ENCODE peak calls at places on chromosomes 1 and 21, in eight cellular contexts. One of them, this sample, is unnamed.

GRCh38 chr1:45304311-45305081 is 22.2 kb upstream of the HPDL start:
- ATAC-seq in aorta: no peak
- ATAC-seq in naive B cell: no peak
- ATAC-seq in foreskin keratinocyte: no peak
- ATAC-seq in activated CD8-positive, alpha-beta memory T cell treated with anti-CD3 and anti-CD28 coated beads, Interleukin-2, amount 10 ng/mL, durations not matched to agents 7 days and 5 days: no peak
- ATAC-seq in CD4-positive, alpha-beta T cell: no peak
- ATAC-seq in psoas muscle: peak; percentile 57
- ATAC-seq in A549: no peak
- ATAC-seq in this sample: no peak

GRCh38 chr1:53473463-53473862 is 14.3 kb downstream of the DMRTB1 start:
- ATAC-seq in aorta: no peak
- ATAC-seq in naive B cell: no peak
- ATAC-seq in foreskin keratinocyte: no peak
- ATAC-seq in activated CD8-positive, alpha-beta memory T cell treated with anti-CD3 and anti-CD28 coated beads, Interleukin-2, amount 10 ng/mL, durations not matched to agents 7 days and 5 days: no peak
- ATAC-seq in CD4-positive, alpha-beta T cell: no peak
- ATAC-seq in psoas muscle: no peak
- ATAC-seq in A549: no peak
- ATAC-seq in this sample: no peak

GRCh38 chr1:238530209-238530851 is 639.6 kb upstream of the ZP4 start:
- ATAC-seq in aorta: no peak
- ATAC-seq in naive B cell: no peak
- ATAC-seq in foreskin keratinocyte: no peak
- ATAC-seq in activated CD8-positive, alpha-beta memory T cell treated with anti-CD3 and anti-CD28 coated beads, Interleukin-2, amount 10 ng/mL, durations not matched to agents 7 days and 5 days: no peak
- ATAC-seq in CD4-positive, alpha-beta T cell: no peak
- ATAC-seq in psoas muscle: no peak
- ATAC-seq in A549: no peak
- ATAC-seq in this sample: no peak

GRCh38 chr1:168312718-168313604 is 32.3 kb downstream of the TBX19 start:
- ATAC-seq in aorta: no peak
- ATAC-seq in naive B cell: no peak
- ATAC-seq in foreskin keratinocyte: peak; percentile 97
- ATAC-seq in activated CD8-positive, alpha-beta memory T cell treated with anti-CD3 and anti-CD28 coated beads, Interleukin-2, amount 10 ng/mL, durations not matched to agents 7 days and 5 days: peak; percentile 71
- ATAC-seq in CD4-positive, alpha-beta T cell: no peak
- ATAC-seq in psoas muscle: no peak
- ATAC-seq in A549: no peak
- ATAC-seq in this sample: peak; percentile 77

GRCh38 chr1:104765115-104765514 is 1015.4 kb downstream of the AMY1C start:
- ATAC-seq in aorta: no peak
- ATAC-seq in naive B cell: peak; percentile 76
- ATAC-seq in foreskin keratinocyte: peak; percentile 23
- ATAC-seq in activated CD8-positive, alpha-beta memory T cell treated with anti-CD3 and anti-CD28 coated beads, Interleukin-2, amount 10 ng/mL, durations not matched to agents 7 days and 5 days: no peak
- ATAC-seq in CD4-positive, alpha-beta T cell: no peak
- ATAC-seq in psoas muscle: no peak
- ATAC-seq in A549: no peak
- ATAC-seq in this sample: peak; percentile 98

GRCh38 chr1:203954788-203955552 is 93.6 kb downstream of the SNRPE start:
- ATAC-seq in aorta: no peak
- ATAC-seq in naive B cell: no peak
- ATAC-seq in foreskin keratinocyte: no peak
- ATAC-seq in activated CD8-positive, alpha-beta memory T cell treated with anti-CD3 and anti-CD28 coated beads, Interleukin-2, amount 10 ng/mL, durations not matched to agents 7 days and 5 days: no peak
- ATAC-seq in CD4-positive, alpha-beta T cell: no peak
- ATAC-seq in psoas muscle: no peak
- ATAC-seq in A549: no peak
- ATAC-seq in this sample: no peak

GRCh38 chr1:179300112-179300511 is 6.5 kb downstream of the SOAT1 start:
- ATAC-seq in aorta: no peak
- ATAC-seq in naive B cell: no peak
- ATAC-seq in foreskin keratinocyte: no peak
- ATAC-seq in activated CD8-positive, alpha-beta memory T cell treated with anti-CD3 and anti-CD28 coated beads, Interleukin-2, amount 10 ng/mL, durations not matched to agents 7 days and 5 days: peak; percentile 31
- ATAC-seq in CD4-positive, alpha-beta T cell: no peak
- ATAC-seq in psoas muscle: no peak
- ATAC-seq in A549: no peak
- ATAC-seq in this sample: peak; percentile 58

GRCh38 chr1:209678981-209679539 is 3.8 kb downstream of the G0S2 start:
- ATAC-seq in aorta: no peak
- ATAC-seq in naive B cell: no peak
- ATAC-seq in foreskin keratinocyte: no peak
- ATAC-seq in activated CD8-positive, alpha-beta memory T cell treated with anti-CD3 and anti-CD28 coated beads, Interleukin-2, amount 10 ng/mL, durations not matched to agents 7 days and 5 days: no peak
- ATAC-seq in CD4-positive, alpha-beta T cell: no peak
- ATAC-seq in psoas muscle: no peak
- ATAC-seq in A549: no peak
- ATAC-seq in this sample: no peak

GRCh38 chr1:229208481-229208880 is 62.4 kb upstream of the RAB4A start:
- ATAC-seq in aorta: no peak
- ATAC-seq in naive B cell: no peak
- ATAC-seq in foreskin keratinocyte: no peak
- ATAC-seq in activated CD8-positive, alpha-beta memory T cell treated with anti-CD3 and anti-CD28 coated beads, Interleukin-2, amount 10 ng/mL, durations not matched to agents 7 days and 5 days: no peak
- ATAC-seq in CD4-positive, alpha-beta T cell: no peak
- ATAC-seq in psoas muscle: no peak
- ATAC-seq in A549: no peak
- ATAC-seq in this sample: no peak

GRCh38 chr1:247337961-247338360 is 6.3 kb upstream of the ZNF496 start:
- ATAC-seq in aorta: no peak
- ATAC-seq in naive B cell: no peak
- ATAC-seq in foreskin keratinocyte: no peak
- ATAC-seq in activated CD8-positive, alpha-beta memory T cell treated with anti-CD3 and anti-CD28 coated beads, Interleukin-2, amount 10 ng/mL, durations not matched to agents 7 days and 5 days: no peak
- ATAC-seq in CD4-positive, alpha-beta T cell: no peak
- ATAC-seq in psoas muscle: no peak
- ATAC-seq in A549: no peak
- ATAC-seq in this sample: no peak

GRCh38 chr1:240117930-240118329 is 26.2 kb downstream of the FMN2 start:
- ATAC-seq in aorta: no peak
- ATAC-seq in naive B cell: no peak
- ATAC-seq in foreskin keratinocyte: no peak
- ATAC-seq in activated CD8-positive, alpha-beta memory T cell treated with anti-CD3 and anti-CD28 coated beads, Interleukin-2, amount 10 ng/mL, durations not matched to agents 7 days and 5 days: no peak
- ATAC-seq in CD4-positive, alpha-beta T cell: no peak
- ATAC-seq in psoas muscle: no peak
- ATAC-seq in A549: no peak
- ATAC-seq in this sample: no peak

GRCh38 chr1:110237406-110238152 is 27.5 kb downstream of the KCNC4 start:
- ATAC-seq in aorta: no peak
- ATAC-seq in naive B cell: peak; percentile 47
- ATAC-seq in foreskin keratinocyte: no peak
- ATAC-seq in activated CD8-positive, alpha-beta memory T cell treated with anti-CD3 and anti-CD28 coated beads, Interleukin-2, amount 10 ng/mL, durations not matched to agents 7 days and 5 days: no peak
- ATAC-seq in CD4-positive, alpha-beta T cell: no peak
- ATAC-seq in psoas muscle: no peak
- ATAC-seq in A549: no peak
- ATAC-seq in this sample: peak; percentile 80

GRCh38 chr1:78728359-78728758 is 78.7 kb downstream of the IFI44 start:
- ATAC-seq in aorta: no peak
- ATAC-seq in naive B cell: no peak
- ATAC-seq in foreskin keratinocyte: no peak
- ATAC-seq in activated CD8-positive, alpha-beta memory T cell treated with anti-CD3 and anti-CD28 coated beads, Interleukin-2, amount 10 ng/mL, durations not matched to agents 7 days and 5 days: no peak
- ATAC-seq in CD4-positive, alpha-beta T cell: no peak
- ATAC-seq in psoas muscle: no peak
- ATAC-seq in A549: no peak
- ATAC-seq in this sample: no peak

GRCh38 chr1:18553388-18553787 is 72.7 kb downstream of the KLHDC7A start:
- ATAC-seq in aorta: no peak
- ATAC-seq in naive B cell: no peak
- ATAC-seq in foreskin keratinocyte: no peak
- ATAC-seq in activated CD8-positive, alpha-beta memory T cell treated with anti-CD3 and anti-CD28 coated beads, Interleukin-2, amount 10 ng/mL, durations not matched to agents 7 days and 5 days: no peak
- ATAC-seq in CD4-positive, alpha-beta T cell: no peak
- ATAC-seq in psoas muscle: no peak
- ATAC-seq in A549: no peak
- ATAC-seq in this sample: no peak

GRCh38 chr1:223091928-223092327 is 51.1 kb downstream of the TLR5 start:
- ATAC-seq in aorta: no peak
- ATAC-seq in naive B cell: no peak
- ATAC-seq in foreskin keratinocyte: no peak
- ATAC-seq in activated CD8-positive, alpha-beta memory T cell treated with anti-CD3 and anti-CD28 coated beads, Interleukin-2, amount 10 ng/mL, durations not matched to agents 7 days and 5 days: no peak
- ATAC-seq in CD4-positive, alpha-beta T cell: no peak
- ATAC-seq in psoas muscle: no peak
- ATAC-seq in A549: no peak
- ATAC-seq in this sample: no peak

GRCh38 chr1:226424228-226425003 is 16.5 kb upstream of the PARP1 start:
- ATAC-seq in aorta: no peak
- ATAC-seq in naive B cell: peak; percentile 73
- ATAC-seq in foreskin keratinocyte: peak; percentile 53
- ATAC-seq in activated CD8-positive, alpha-beta memory T cell treated with anti-CD3 and anti-CD28 coated beads, Interleukin-2, amount 10 ng/mL, durations not matched to agents 7 days and 5 days: peak; percentile 73
- ATAC-seq in CD4-positive, alpha-beta T cell: peak; percentile 63
- ATAC-seq in psoas muscle: peak; percentile 52
- ATAC-seq in A549: peak; percentile 83
- ATAC-seq in this sample: peak; percentile 69

GRCh38 chr1:62093261-62093660 is 101.4 kb upstream of the L1TD1 start:
- ATAC-seq in aorta: no peak
- ATAC-seq in naive B cell: no peak
- ATAC-seq in foreskin keratinocyte: no peak
- ATAC-seq in activated CD8-positive, alpha-beta memory T cell treated with anti-CD3 and anti-CD28 coated beads, Interleukin-2, amount 10 ng/mL, durations not matched to agents 7 days and 5 days: no peak
- ATAC-seq in CD4-positive, alpha-beta T cell: no peak
- ATAC-seq in psoas muscle: no peak
- ATAC-seq in A549: no peak
- ATAC-seq in this sample: no peak

GRCh38 chr1:50414853-50415234 is 8.4 kb downstream of the DMRTA2 start:
- ATAC-seq in aorta: no peak
- ATAC-seq in naive B cell: no peak
- ATAC-seq in foreskin keratinocyte: no peak
- ATAC-seq in activated CD8-positive, alpha-beta memory T cell treated with anti-CD3 and anti-CD28 coated beads, Interleukin-2, amount 10 ng/mL, durations not matched to agents 7 days and 5 days: no peak
- ATAC-seq in CD4-positive, alpha-beta T cell: no peak
- ATAC-seq in psoas muscle: no peak
- ATAC-seq in A549: no peak
- ATAC-seq in this sample: no peak

GRCh38 chr1:246765521-246765920 is 41.3 kb downstream of the SCCPDH start:
- ATAC-seq in aorta: no peak
- ATAC-seq in naive B cell: no peak
- ATAC-seq in foreskin keratinocyte: no peak
- ATAC-seq in activated CD8-positive, alpha-beta memory T cell treated with anti-CD3 and anti-CD28 coated beads, Interleukin-2, amount 10 ng/mL, durations not matched to agents 7 days and 5 days: no peak
- ATAC-seq in CD4-positive, alpha-beta T cell: no peak
- ATAC-seq in psoas muscle: no peak
- ATAC-seq in A549: no peak
- ATAC-seq in this sample: no peak

GRCh38 chr21:38126677-38127271 is 130.0 kb upstream of the KCNJ15 start:
- ATAC-seq in aorta: peak; percentile 68
- ATAC-seq in naive B cell: no peak
- ATAC-seq in foreskin keratinocyte: peak; percentile 77
- ATAC-seq in activated CD8-positive, alpha-beta memory T cell treated with anti-CD3 and anti-CD28 coated beads, Interleukin-2, amount 10 ng/mL, durations not matched to agents 7 days and 5 days: peak; percentile 64
- ATAC-seq in CD4-positive, alpha-beta T cell: peak; percentile 41
- ATAC-seq in psoas muscle: peak; percentile 75
- ATAC-seq in A549: no peak
- ATAC-seq in this sample: peak; percentile 41

GRCh38 chr1:174769961-174770549 is 229.7 kb upstream of the CACYBP start:
- ATAC-seq in aorta: no peak
- ATAC-seq in naive B cell: peak; percentile 34
- ATAC-seq in foreskin keratinocyte: peak; percentile 29
- ATAC-seq in activated CD8-positive, alpha-beta memory T cell treated with anti-CD3 and anti-CD28 coated beads, Interleukin-2, amount 10 ng/mL, durations not matched to agents 7 days and 5 days: no peak
- ATAC-seq in CD4-positive, alpha-beta T cell: peak; percentile 78
- ATAC-seq in psoas muscle: no peak
- ATAC-seq in A549: peak; percentile 66
- ATAC-seq in this sample: no peak

GRCh38 chr1:105087496-105087895 is 1337.8 kb downstream of the AMY1C start:
- ATAC-seq in aorta: no peak
- ATAC-seq in naive B cell: no peak
- ATAC-seq in foreskin keratinocyte: no peak
- ATAC-seq in activated CD8-positive, alpha-beta memory T cell treated with anti-CD3 and anti-CD28 coated beads, Interleukin-2, amount 10 ng/mL, durations not matched to agents 7 days and 5 days: no peak
- ATAC-seq in CD4-positive, alpha-beta T cell: no peak
- ATAC-seq in psoas muscle: no peak
- ATAC-seq in A549: no peak
- ATAC-seq in this sample: no peak

GRCh38 chr1:71015745-71016144 is 31.9 kb downstream of the PTGER3 start:
- ATAC-seq in aorta: no peak
- ATAC-seq in naive B cell: no peak
- ATAC-seq in foreskin keratinocyte: peak; percentile 34
- ATAC-seq in activated CD8-positive, alpha-beta memory T cell treated with anti-CD3 and anti-CD28 coated beads, Interleukin-2, amount 10 ng/mL, durations not matched to agents 7 days and 5 days: no peak
- ATAC-seq in CD4-positive, alpha-beta T cell: no peak
- ATAC-seq in psoas muscle: no peak
- ATAC-seq in A549: no peak
- ATAC-seq in this sample: no peak

GRCh38 chr1:10484519-10484918 is 9.8 kb downstream of the PEX14 start:
- ATAC-seq in aorta: no peak
- ATAC-seq in naive B cell: no peak
- ATAC-seq in foreskin keratinocyte: no peak
- ATAC-seq in activated CD8-positive, alpha-beta memory T cell treated with anti-CD3 and anti-CD28 coated beads, Interleukin-2, amount 10 ng/mL, durations not matched to agents 7 days and 5 days: no peak
- ATAC-seq in CD4-positive, alpha-beta T cell: no peak
- ATAC-seq in psoas muscle: no peak
- ATAC-seq in A549: no peak
- ATAC-seq in this sample: no peak

GRCh38 chr1:86503477-86504129 is 34.9 kb downstream of the CLCA1 start:
- ATAC-seq in aorta: no peak
- ATAC-seq in naive B cell: no peak
- ATAC-seq in foreskin keratinocyte: peak; percentile 41
- ATAC-seq in activated CD8-positive, alpha-beta memory T cell treated with anti-CD3 and anti-CD28 coated beads, Interleukin-2, amount 10 ng/mL, durations not matched to agents 7 days and 5 days: no peak
- ATAC-seq in CD4-positive, alpha-beta T cell: peak; percentile 14
- ATAC-seq in psoas muscle: peak; percentile 23
- ATAC-seq in A549: no peak
- ATAC-seq in this sample: no peak

This sample was measured in stimulated activated memory B cell treated with anti-CD40 and anti-IgM and Interleukin-4, amounts not matched to agents 10 μg/mL and 1 μg/mL and 100 μg/mL, for 72 hours.